ENCODE peak calls at places on chromosomes 13 and 19, in nine cellular contexts. Q, R, K, E, J, C, T, N and P are unnamed samples.

GRCh38 chr19:14565298-14565679 is 6.6 kb downstream of the NDUFB7 start:
- DNase-seq in Q (no peak), R (no peak), K (peak; percentile 19), E (no peak), J (no peak), C (no peak), T (no peak), N (no peak), P (no peak)

GRCh38 chr13:67554746-67555452 is 324.8 kb upstream of the PCDH9 start:
- DNase-seq in Q (no peak), R (no peak), K (no peak), E (no peak), J (no peak), C (no peak), T (peak; percentile 64), N (no peak), P (no peak)

GRCh38 chr13:76944457-76944856 is 3.9 kb upstream of the ACOD1 start:
- DNase-seq in Q (no peak), R (no peak), K (peak; percentile 88), E (no peak), J (no peak), C (no peak), T (peak; percentile 88), N (peak; percentile 68), P (no peak)

GRCh38 chr19:48695743-48696352 is at the start of gene FUT2:
- DNase-seq in Q (no peak), R (no peak), K (no peak), E (no peak), J (peak; percentile 17), C (no peak), T (no peak), N (no peak), P (no peak)

GRCh38 chr13:30373727-30374126 is 48.6 kb upstream of the UBE2L5 start:
- DNase-seq in Q (no peak), R (no peak), K (no peak), E (no peak), J (no peak), C (no peak), T (no peak), N (no peak), P (no peak)

GRCh38 chr13:99898421-99898820 is 73.1 kb downstream of the ZIC5 start:
- DNase-seq in Q (no peak), R (no peak), K (no peak), E (no peak), J (no peak), C (no peak), T (no peak), N (no peak), P (no peak)

GRCh38 chr19:35363001-35363590 is 4.8 kb downstream of the FFAR3 start:
- DNase-seq in Q (no peak), R (no peak), K (no peak), E (peak; percentile 21), J (no peak), C (no peak), T (no peak), N (no peak), P (no peak)

GRCh38 chr13:31765441-31765840 is 26.1 kb downstream of the RXFP2 start:
- DNase-seq in Q (no peak), R (no peak), K (peak; percentile 88), E (no peak), J (no peak), C (no peak), T (peak; percentile 61), N (peak; percentile 91), P (no peak)

GRCh38 chr19:55305491-55305890 is 19.6 kb downstream of the TMEM150B start:
- DNase-seq in Q (peak; percentile 31), R (peak; percentile 37), K (peak; percentile 50), E (no peak), J (no peak), C (no peak), T (peak; percentile 26), N (peak; percentile 37), P (no peak)

GRCh38 chr13:19183676-19184075 is 2.1 kb upstream of the TUBA3C start:
- DNase-seq in Q (no peak), R (no peak), K (no peak), E (no peak), J (no peak), C (no peak), T (no peak), N (no peak), P (no peak)

GRCh38 chr13:68350554-68350953 is 1120.4 kb upstream of the PCDH9 start:
- DNase-seq in Q (no peak), R (no peak), K (no peak), E (no peak), J (no peak), C (no peak), T (no peak), N (no peak), P (no peak)

GRCh38 chr13:112722433-112723250 is 32.8 kb downstream of the ATP11A start:
- DNase-seq in Q (no peak), R (no peak), K (peak; percentile 65), E (no peak), J (no peak), C (no peak), T (peak; percentile 87), N (peak; percentile 89), P (no peak)

GRCh38 chr19:16594131-16594586 is 21.9 kb upstream of the SLC35E1 start:
- DNase-seq in Q (peak; percentile 40), R (no peak), K (no peak), E (no peak), J (no peak), C (no peak), T (no peak), N (no peak), P (no peak)

GRCh38 chr13:62356977-62357376 is 941.3 kb upstream of the PCDH20 start:
- DNase-seq in Q (no peak), R (no peak), K (no peak), E (no peak), J (no peak), C (no peak), T (no peak), N (no peak), P (no peak)